ENCODE peak calls at places on chromosomes 2 and 18, in four cellular contexts. A, X, W and G are unnamed samples.
A peak's percentile ranks its signal among the peaks of the same experiment; 100 is the strongest.

GRCh38 chr18:28511421-28511821 is 334.5 kb upstream of the CDH2 start:
- DNase-seq in A (no peak), X (no peak), W (no peak), G (no peak)

GRCh38 chr18:41993151-41993550 is 38.1 kb downstream of the PIK3C3 start:
- DNase-seq in A (no peak), X (no peak), W (no peak), G (no peak)

GRCh38 chr2:45282646-45283045 is 273.4 kb upstream of the SIX2 start:
- DNase-seq in A (no peak), X (no peak), W (no peak), G (no peak)

GRCh38 chr18:55861266-55861665 is 273.3 kb upstream of the TCF4 start:
- DNase-seq in A (no peak), X (no peak), W (no peak), G (no peak)

GRCh38 chr18:28588884-28589549 is 412.1 kb upstream of the CDH2 start:
- DNase-seq in A (no peak), X (no peak), W (no peak), G (no peak)

GRCh38 chr2:166765141-166765540 is 123.1 kb upstream of the XIRP2 start:
- DNase-seq in A (no peak), X (no peak), W (no peak), G (no peak)

GRCh38 chr18:13236411-13236810 is 17.9 kb downstream of the LDLRAD4 start:
- DNase-seq in A (no peak), X (no peak), W (no peak), G (no peak)

GRCh38 chr2:190344275-190344827 is 962 bp downstream of the INPP1 start:
- DNase-seq in A (no peak), X (peak; percentile 61), W (no peak), G (no peak)

GRCh38 chr2:195672674-195673073 is 15.6 kb downstream of the SLC39A10 start:
- DNase-seq in A (no peak), X (no peak), W (no peak), G (no peak)

GRCh38 chr2:152166633-152167032 is 8.9 kb downstream of the STAM2 start:
- DNase-seq in A (no peak), X (no peak), W (no peak), G (no peak)

GRCh38 chr2:25341753-25342371 is at the start of gene DNMT3A:
- DNase-seq in A (no peak), X (no peak), W (peak; percentile 30), G (peak; percentile 78)

GRCh38 chr2:234725528-234726264 is 226.1 kb upstream of the SH3BP4 start:
- DNase-seq in A (no peak), X (no peak), W (no peak), G (no peak)

GRCh38 chr2:128137094-128137616 is 46.2 kb downstream of the UGGT1 start:
- DNase-seq in A (no peak), X (no peak), W (no peak), G (no peak)

GRCh38 chr2:231184319-231184718 is 14.1 kb upstream of the ARMC9 start:
- DNase-seq in A (peak; percentile 0), X (no peak), W (no peak), G (no peak)

GRCh38 chr2:135121016-135121657 is 69.0 kb downstream of the RAB3GAP1 start:
- DNase-seq in A (no peak), X (no peak), W (no peak), G (no peak)

GRCh38 chr2:240579771-240580614 is 6.5 kb upstream of the CAPN10 start:
- DNase-seq in A (no peak), X (peak; percentile 77), W (no peak), G (no peak)

GRCh38 chr2:129764376-129765325 is 214.8 kb upstream of the RAB6C start:
- DNase-seq in A (no peak), X (no peak), W (no peak), G (no peak)

GRCh38 chr2:31296641-31297287 is 62.8 kb downstream of the EHD3 start:
- DNase-seq in A (no peak), X (no peak), W (no peak), G (no peak)

GRCh38 chr2:211955648-211956047 is 583.0 kb downstream of the ERBB4 start:
- DNase-seq in A (no peak), X (no peak), W (no peak), G (no peak)